ENCODE peak calls at places on chromosomes 11 and 22, in six cellular contexts. J is thoracic aorta, Z is HCT116, L is fibroblast of lung, H is A673, O is tibial nerve. R is an unnamed sample. For H3K4me1, the result is how much of the 10 kb centered on the place peaks cover.

GRCh38 chr11:79413258-79413657 is 27.6 kb downstream of the TENM4 start:
- DNase-seq in O (peak), Z (no peak), H (peak), J (peak), L (peak), R (no peak)

GRCh38 chr11:126415128-126415527 is 59.6 kb downstream of the ST3GAL4 start:
- DNase-seq in L (peak), Z (no peak), H (no peak), O (peak), J (peak), R (no peak)

GRCh38 chr11:76653674-76654309 is 16.8 kb downstream of the LRRC32 start:
- DNase-seq in Z (no peak), O (peak), J (no peak), L (peak), H (no peak), R (no peak)

GRCh38 chr11:62054484-62055121 is 69.2 kb upstream of the INCENP start:
- DNase-seq in H (peak), L (no peak), Z (peak), J (no peak), O (no peak), R (no peak)

GRCh38 chr22:41288245-41288946 is 2.4 kb upstream of the RANGAP1 start:
- DNase-seq in O (no peak), J (no peak), H (peak), Z (peak), L (peak), R (no peak)

GRCh38 chr22:32745251-32745995 is 56.1 kb upstream of the TIMP3 start:
- DNase-seq in Z (peak), J (no peak), L (peak), H (no peak), O (no peak), R (no peak)

GRCh38 chr22:38835888-38836301 is 7.9 kb downstream of the NPTXR start:
- DNase-seq in L (peak), J (no peak), H (no peak), Z (no peak), O (no peak), R (no peak)

GRCh38 chr11:8080069-8080670 is 841 bp upstream of the TUB start:
- DNase-seq in Z (no peak), L (no peak), O (no peak), J (no peak), H (no peak), R (no peak)

GRCh38 chr11:46176421-46176820 is 55.2 kb upstream of the PHF21A start:
- DNase-seq in J (no peak), H (no peak), O (no peak), L (no peak), Z (no peak), R (no peak)

GRCh38 chr11:67048515-67048914 is 8.1 kb upstream of the RHOD start:
- DNase-seq in H (no peak), L (no peak), J (no peak), O (no peak), Z (no peak), R (no peak)

GRCh38 chr22:47044722-47045545 is 282.5 kb downstream of the TBC1D22A start:
- DNase-seq in J (no peak), Z (no peak), H (no peak), O (no peak), L (no peak), R (no peak)

GRCh38 chr22:50252081-50253045 is 1.3 kb upstream of the HDAC10 start:
- DNase-seq in L (peak), J (no peak), Z (no peak), O (peak), H (peak), R (no peak)

GRCh38 chr22:26172389-26172990 is 3.2 kb downstream of the SEZ6L start:
- DNase-seq in L (peak), O (no peak), Z (peak), J (no peak), H (peak), R (no peak)

GRCh38 chr11:57937431-57937830 is 86.2 kb upstream of the OR9Q1 start:
- DNase-seq in L (no peak), H (no peak), Z (no peak), J (no peak), O (no peak), R (no peak)

GRCh38 chr11:114080769-114081168 is 21.3 kb downstream of the ZBTB16 start:
- DNase-seq in J (no peak), Z (no peak), L (no peak), H (no peak), O (no peak), R (no peak)

GRCh38 chr11:77200869-77201268 is 72.8 kb downstream of the MYO7A start:
- DNase-seq in O (no peak), Z (no peak), L (no peak), H (no peak), J (no peak), R (no peak)

GRCh38 chr11:115452245-115452644 is 52.0 kb downstream of the CADM1 start:
- DNase-seq in H (no peak), O (no peak), Z (no peak), L (no peak), J (no peak), R (no peak)

GRCh38 chr11:3802016-3802790 is 4.8 kb upstream of the NUP98 start:
- DNase-seq in L (peak), H (no peak), J (no peak), Z (no peak), O (no peak), R (no peak)

GRCh38 chr11:41320233-41320993 is 139.0 kb downstream of the LRRC4C start:
- DNase-seq in L (peak), J (no peak), O (no peak), H (no peak), Z (no peak), R (no peak)

GRCh38 chr22:29208879-29209623 is 3.4 kb downstream of the EMID1 start:
- DNase-seq in H (no peak), J (no peak), Z (no peak), O (no peak), L (no peak), R (no peak)

GRCh38 chr11:35105319-35106063 is 33.5 kb upstream of the CD44 start:
- DNase-seq in L (peak), O (no peak), J (peak), Z (no peak), H (no peak), R (no peak)

GRCh38 chr11:87036756-87037449 is 831 bp upstream of the TMEM135 start:
- DNase-seq in O (no peak), L (peak), Z (no peak), H (no peak), J (no peak), R (no peak)

GRCh38 chr11:58567889-58568512 is 7.7 kb downstream of the LPXN start:
- DNase-seq in Z (peak), H (peak), O (no peak), L (peak), J (no peak), R (no peak)

GRCh38 chr11:127106142-127106541 is 105.6 kb upstream of the KIRREL3 start:
- DNase-seq in J (no peak), Z (no peak), L (no peak), H (peak), O (no peak), R (no peak)

GRCh38 chr11:91860661-91861060 is 364.0 kb upstream of the FAT3 start:
- DNase-seq in H (no peak), Z (no peak), L (no peak), O (no peak), J (no peak), R (no peak)

GRCh38 chr22:19361501-19362103 is 69.9 kb downstream of the HIRA start:
- DNase-seq in H (no peak), L (no peak), Z (no peak), J (no peak), O (no peak), R (no peak)

GRCh38 chr11:33910960-33911339 is 19.1 kb upstream of the LMO2 start:
- DNase-seq in H (no peak), L (no peak), Z (no peak), O (no peak), J (no peak), R (no peak)

GRCh38 chr22:21698430-21699329 is 32.9 kb downstream of the PPIL2 start:
- DNase-seq in L (no peak), Z (no peak), H (no peak), J (no peak), O (peak), R (no peak)

GRCh38 chr11:36233226-36233625 is 56.0 kb downstream of the COMMD9 start:
- DNase-seq in O (no peak), Z (no peak), H (no peak), J (no peak), L (peak), R (no peak)

GRCh38 chr11:13701506-13701905 is 33.0 kb downstream of the FAR1 start:
- DNase-seq in H (no peak), O (no peak), Z (no peak), J (no peak), L (no peak), R (no peak)

GRCh38 chr11:102513869-102514268 is 16.7 kb downstream of the MMP7 start:
- DNase-seq in O (peak), H (peak), L (peak), J (no peak), Z (no peak), R (no peak)

GRCh38 chr11:44627911-44628729 is 62.7 kb downstream of the CD82 start:
- DNase-seq in L (peak), Z (no peak), J (no peak), O (peak), H (no peak), R (no peak)

GRCh38 chr11:5288912-5289525 is 12.7 kb downstream of the OR51B4 start:
- DNase-seq in O (no peak), L (peak), H (no peak), J (no peak), Z (no peak), R (no peak)

GRCh38 chr22:36493690-36494110 is 12.3 kb upstream of the TXN2 start:
- DNase-seq in L (no peak), O (no peak), H (no peak), Z (no peak), J (no peak), R (no peak)

GRCh38 chr11:32109138-32109537 is 18.3 kb downstream of the RCN1 start:
- DNase-seq in Z (no peak), J (no peak), L (peak), H (no peak), O (no peak), R (no peak)

GRCh38 chr11:130454495-130455262 is 6.2 kb downstream of the ADAMTS15 start:
- DNase-seq in L (peak), H (no peak), O (no peak), J (no peak), Z (no peak), R (no peak)

GRCh38 chr11:125268611-125269010 is 104.1 kb downstream of the PKNOX2 start:
- DNase-seq in L (peak), H (no peak), J (no peak), Z (no peak), O (no peak), R (no peak)

DNA sequence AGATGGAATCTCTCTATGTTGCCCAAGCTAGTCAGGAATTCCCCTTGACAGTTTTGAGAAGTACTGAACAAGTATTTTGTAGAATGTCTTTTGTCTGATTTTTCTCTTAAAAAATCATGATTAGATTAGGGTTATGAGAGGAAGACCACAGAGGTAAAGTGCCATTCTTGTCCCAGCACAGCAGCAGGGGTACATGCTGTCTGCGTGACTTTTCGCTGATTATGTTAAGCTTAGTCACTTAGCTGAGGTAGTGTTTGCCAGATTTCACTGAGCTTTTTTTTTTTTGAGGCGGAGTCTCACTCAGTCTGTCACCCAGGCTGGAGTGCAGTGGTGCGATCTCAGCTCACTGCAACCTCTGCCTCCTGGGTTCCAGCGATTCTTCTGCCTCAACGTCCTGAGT is 13.6 kb upstream of the NUP160 start:
- DNase-seq in O (no peak), L (peak), J (no peak), Z (no peak), H (peak), R (no peak)
- H3K27ac ChIP-seq in O (no peak), L (no peak), J (no peak), Z (no peak), H (peak), R (no peak)

DNA sequence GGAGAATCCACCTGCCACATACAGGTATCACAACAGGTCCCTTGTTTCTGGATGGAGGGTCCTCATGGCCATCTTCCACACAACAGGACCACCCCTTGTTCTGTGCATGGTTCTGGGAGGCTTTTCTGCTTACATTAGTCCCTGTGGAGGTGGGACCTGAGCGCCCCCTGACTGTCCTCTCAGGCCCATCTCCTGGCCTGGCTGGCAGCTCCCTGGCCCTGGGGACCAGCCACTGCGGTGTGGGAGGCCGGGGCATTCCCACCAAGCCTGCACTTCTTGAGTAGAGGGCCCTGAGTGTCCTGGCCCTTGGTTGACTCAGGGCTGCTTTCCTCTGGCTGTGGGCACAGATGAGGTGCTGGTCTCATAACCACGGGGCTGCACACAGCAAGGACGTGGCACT is 5.0 kb downstream of the COX8A start:
- DNase-seq in J (no peak), O (no peak), Z (no peak), L (no peak), H (no peak), R (no peak)
- H3K4me1 ChIP-seq in J (under half), O (under half), Z (under half), L (under half), H (under half), R (under half)

GRCh38 chr11:123163621-123164020 is 31.4 kb downstream of the CLMP start:
- DNase-seq in O (no peak), H (no peak), J (no peak), Z (no peak), L (no peak), R (no peak)
- TF ChIP-seq CTCF in O (no peak), H (peak), J (no peak), Z (peak), L (no peak), R (no peak)

GRCh38 chr11:12128191-12128841 is 17.9 kb downstream of the MICAL2 start:
- DNase-seq in J (no peak), O (no peak), Z (no peak), H (no peak), L (no peak), R (no peak)

GRCh38 chr11:12124306-12124705 is 13.9 kb downstream of the MICAL2 start:
- DNase-seq in J (no peak), L (no peak), H (no peak), O (no peak), Z (no peak), R (no peak)

GRCh38 chr11:12127206-12127898 is 17.0 kb downstream of the MICAL2 start:
- DNase-seq in J (no peak), Z (no peak), O (no peak), L (no peak), H (no peak), R (no peak)

GRCh38 chr11:12125609-12126149 is 15.3 kb downstream of the MICAL2 start:
- DNase-seq in O (no peak), L (peak), Z (peak), H (no peak), J (no peak), R (no peak)

DNA sequence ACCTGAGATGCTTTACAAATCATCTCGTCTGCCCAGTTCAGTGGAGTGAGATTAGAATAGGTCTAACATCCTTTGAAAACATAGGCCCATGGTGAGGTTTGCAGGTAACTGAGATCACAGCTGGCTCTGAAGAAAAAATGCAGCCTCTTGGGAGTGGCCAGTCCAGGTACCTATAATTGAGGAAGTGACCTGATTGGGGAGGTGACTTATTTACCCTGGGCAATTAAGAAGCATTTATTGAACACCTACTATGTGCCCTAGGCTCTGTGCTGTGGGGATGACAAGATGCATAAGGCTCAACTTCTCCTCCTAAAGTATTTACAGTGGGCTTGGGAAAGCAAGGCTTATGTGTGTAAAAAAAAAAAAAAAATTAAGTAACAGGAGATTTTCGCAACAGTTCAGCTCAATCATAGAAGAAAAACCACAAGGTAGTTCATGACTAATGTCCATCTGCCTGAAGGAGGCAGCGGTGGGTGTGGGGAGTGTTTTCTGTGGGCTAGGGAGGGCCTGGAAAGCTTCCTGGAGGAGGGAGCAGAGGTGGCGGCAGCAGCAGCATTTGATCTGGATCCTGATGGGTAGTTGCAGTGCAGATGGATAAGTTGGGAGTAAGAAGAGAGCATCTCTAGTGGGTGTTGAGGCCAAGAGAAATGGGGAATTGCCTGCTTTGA is 16.1 kb downstream of the MICAL2 start:
- DNase-seq in H (no peak), Z (no peak), O (no peak), J (no peak), L (peak), R (no peak)
- H3K27ac ChIP-seq in H (no peak), Z (peak), O (no peak), J (peak), L (peak), R (no peak)

GRCh38 chr11:118915941-118916841 is 9.5 kb downstream of the BCL9L start:
- DNase-seq in H (no peak), Z (no peak), L (no peak), O (no peak), J (no peak), R (no peak)
- H3K4me1 ChIP-seq in H (half or more), Z (half or more), L (half or more), O (half or more), J (half or more), R (half or more)

DNA sequence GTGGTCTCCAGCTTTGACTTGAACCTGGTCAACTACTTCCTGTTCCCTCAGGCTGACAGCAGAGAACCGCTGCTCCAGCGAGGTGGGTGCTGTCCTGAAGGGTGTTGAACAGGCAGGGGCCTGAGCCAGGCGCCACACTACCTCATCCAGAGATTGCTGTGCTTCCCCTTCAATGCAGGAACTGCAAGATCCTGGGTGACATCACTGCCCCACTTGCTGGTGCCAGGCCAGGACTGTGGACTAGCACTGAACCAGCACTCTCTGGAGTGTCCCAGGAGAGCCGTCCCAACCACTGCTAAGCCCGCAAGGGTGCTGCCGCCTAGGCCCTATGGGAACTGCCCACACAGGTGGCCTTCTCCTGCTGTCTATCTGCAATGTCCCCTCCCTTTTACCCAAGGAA is 51.7 kb downstream of the GAB4 start:
- DNase-seq in L (no peak), J (no peak), Z (no peak), O (no peak), H (no peak), R (no peak)
- TF ChIP-seq CTCF in L (no peak), J (no peak), Z (no peak), O (no peak), H (no peak), R (no peak)

GRCh38 chr11:104765401-104765800 is 132.9 kb downstream of the CASP12 start:
- DNase-seq in Z (no peak), L (no peak), H (no peak), O (no peak), J (no peak), R (no peak)

GRCh38 chr11:104759464-104759863 is 138.8 kb downstream of the CASP12 start:
- DNase-seq in Z (no peak), O (no peak), J (no peak), H (no peak), L (no peak), R (no peak)

GRCh38 chr11:104761511-104761910 is 136.7 kb downstream of the CASP12 start:
- DNase-seq in J (no peak), L (no peak), O (no peak), Z (no peak), H (no peak), R (no peak)

GRCh38 chr11:104763930-104764717 is 134.1 kb downstream of the CASP12 start:
- DNase-seq in H (no peak), L (no peak), Z (no peak), J (no peak), O (no peak), R (no peak)

DNA sequence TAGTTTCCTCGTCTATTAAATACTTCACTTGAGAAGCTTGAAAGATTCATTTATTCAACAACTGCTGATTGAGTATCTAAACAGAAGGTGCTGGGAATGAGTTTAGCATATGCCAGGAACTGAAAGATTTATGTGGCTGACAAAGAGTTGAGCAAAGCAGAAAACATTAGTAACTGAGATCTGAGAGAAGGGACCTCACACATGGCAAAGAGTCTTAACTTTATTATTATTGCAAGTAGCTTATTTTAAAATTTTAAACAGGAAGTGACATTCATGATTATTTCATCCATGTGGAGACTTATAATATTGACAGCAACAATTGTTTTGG is 133.6 kb downstream of the CASP12 start:
- DNase-seq in J (no peak), O (no peak), H (peak), L (peak), Z (no peak), R (no peak)
- H3K27ac ChIP-seq in J (no peak), O (no peak), H (no peak), L (no peak), Z (no peak), R (no peak)

GRCh38 chr11:10918698-10919097 is 60.8 kb upstream of the ZBED5 start:
- DNase-seq in H (no peak), J (no peak), Z (no peak), L (no peak), O (no peak), R (no peak)
- H3K4me1 ChIP-seq in H (under half), J (under half), Z (under half), L (under half), O (under half), R (under half)